ENCODE peak calls at places on chromosome 5, in seven cellular contexts. One of them, this sample, is unnamed.

GRCh38 chr5:53069626-53070025 is 39.9 kb downstream of the MOCS2 start:
- DNase-seq in heart left ventricle: no peak
- DNase-seq in H54: peak; percentile 11
- DNase-seq in stomach: no peak
- DNase-seq in body of pancreas: no peak
- DNase-seq in uterus: no peak
- DNase-seq in IMR-90: peak; percentile 83
- DNase-seq in this sample: no peak

GRCh38 chr5:133247145-133247709 is 195.4 kb downstream of the HSPA4 start:
- DNase-seq in H54: no peak
- DNase-seq in stomach: no peak
- DNase-seq in IMR-90: no peak
- DNase-seq in body of pancreas: no peak
- DNase-seq in heart left ventricle: no peak
- DNase-seq in uterus: no peak
- DNase-seq in this sample: no peak

GRCh38 chr5:59831341-59831989 is 62.1 kb downstream of the PDE4D start:
- DNase-seq in body of pancreas: no peak
- DNase-seq in H54: no peak
- DNase-seq in IMR-90: peak; percentile 45
- DNase-seq in heart left ventricle: no peak
- DNase-seq in uterus: no peak
- DNase-seq in stomach: no peak
- DNase-seq in this sample: no peak

GRCh38 chr5:33824516-33825195 is 67.1 kb downstream of the ADAMTS12 start:
- DNase-seq in heart left ventricle: no peak
- DNase-seq in body of pancreas: no peak
- DNase-seq in stomach: no peak
- DNase-seq in IMR-90: peak; percentile 81
- DNase-seq in uterus: no peak
- DNase-seq in H54: no peak
- DNase-seq in this sample: no peak

GRCh38 chr5:176884571-176884890 is 14.6 kb downstream of the HK3 start:
- DNase-seq in stomach: no peak
- DNase-seq in uterus: no peak
- DNase-seq in H54: no peak
- DNase-seq in heart left ventricle: no peak
- DNase-seq in IMR-90: no peak
- DNase-seq in body of pancreas: no peak
- DNase-seq in this sample: no peak

GRCh38 chr5:83321656-83322055 is 149.9 kb upstream of the VCAN start:
- DNase-seq in uterus: no peak
- DNase-seq in IMR-90: no peak
- DNase-seq in H54: no peak
- DNase-seq in stomach: no peak
- DNase-seq in body of pancreas: no peak
- DNase-seq in heart left ventricle: no peak
- DNase-seq in this sample: no peak

GRCh38 chr5:56651893-56652292 is 163.5 kb upstream of the MAP3K1 start:
- DNase-seq in stomach: no peak
- DNase-seq in heart left ventricle: no peak
- DNase-seq in H54: no peak
- DNase-seq in body of pancreas: no peak
- DNase-seq in uterus: no peak
- DNase-seq in IMR-90: no peak
- DNase-seq in this sample: no peak

GRCh38 chr5:115398726-115399125 is 102.3 kb upstream of the CCDC112 start:
- DNase-seq in IMR-90: peak; percentile 94
- DNase-seq in H54: no peak
- DNase-seq in uterus: no peak
- DNase-seq in heart left ventricle: no peak
- DNase-seq in stomach: no peak
- DNase-seq in body of pancreas: no peak
- DNase-seq in this sample: no peak

GRCh38 chr5:166004006-166004405 is 2287.4 kb upstream of the WWC1 start:
- DNase-seq in body of pancreas: no peak
- DNase-seq in uterus: no peak
- DNase-seq in H54: no peak
- DNase-seq in heart left ventricle: no peak
- DNase-seq in IMR-90: no peak
- DNase-seq in stomach: no peak
- DNase-seq in this sample: no peak

DNA sequence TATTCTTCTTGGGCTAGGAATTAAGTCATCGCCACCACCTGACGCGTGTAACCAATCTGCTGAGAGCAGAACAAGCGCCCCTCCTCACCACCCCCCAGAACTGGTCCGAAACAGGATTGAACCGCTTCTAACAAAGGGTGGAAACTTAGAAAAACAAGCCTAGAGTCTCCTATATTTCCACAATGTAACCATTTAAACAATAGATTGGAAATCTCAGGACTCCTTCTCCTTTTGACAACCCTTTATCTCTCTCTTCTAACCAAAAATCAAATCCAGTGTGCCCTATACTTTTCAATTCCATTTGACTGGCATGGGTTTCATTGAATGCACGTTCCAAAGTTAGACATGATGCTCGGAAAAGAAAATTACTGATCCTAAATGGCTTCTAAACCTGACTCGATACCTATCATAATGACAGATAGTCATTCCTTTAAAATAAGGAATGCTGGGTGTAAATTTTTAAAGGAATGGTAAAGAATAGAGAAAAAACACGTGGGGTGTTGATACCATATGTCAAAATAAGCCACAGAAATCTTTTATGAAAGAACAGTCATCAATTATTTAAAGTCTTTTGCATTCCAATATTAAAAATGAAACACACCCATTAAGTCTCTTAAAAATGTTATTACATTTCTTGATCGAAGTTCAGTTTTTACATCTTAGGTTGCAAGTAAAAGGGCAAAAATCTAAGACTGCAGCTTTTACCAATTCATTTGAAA is 1.2 kb downstream of the ARRDC3 start:
- DNase-seq in heart left ventricle: peak; percentile 79
- DNase-seq in body of pancreas: peak; percentile 82
- DNase-seq in IMR-90: peak; percentile 89
- DNase-seq in uterus: peak; percentile 73
- DNase-seq in H54: no peak
- DNase-seq in stomach: peak; percentile 64
- DNase-seq in this sample: peak; percentile 94
- TF ChIP-seq POLR2A in heart left ventricle: no peak
- TF ChIP-seq POLR2A in body of pancreas: no peak
- TF ChIP-seq POLR2A in IMR-90: no peak
- TF ChIP-seq POLR2A in uterus: peak; percentile 33
- TF ChIP-seq POLR2A in H54: no peak
- TF ChIP-seq POLR2A in stomach: no peak
- TF ChIP-seq POLR2A in this sample: no peak

GRCh38 chr5:150246835-150247234 is 42.7 kb downstream of the CAMK2A start:
- DNase-seq in stomach: no peak
- DNase-seq in heart left ventricle: no peak
- DNase-seq in IMR-90: no peak
- DNase-seq in uterus: no peak
- DNase-seq in body of pancreas: no peak
- DNase-seq in H54: no peak
- DNase-seq in this sample: no peak

GRCh38 chr5:150245808-150246207 is 43.8 kb downstream of the CAMK2A start:
- DNase-seq in uterus: no peak
- DNase-seq in IMR-90: no peak
- DNase-seq in stomach: no peak
- DNase-seq in heart left ventricle: no peak
- DNase-seq in H54: no peak
- DNase-seq in body of pancreas: no peak
- DNase-seq in this sample: no peak

GRCh38 chr5:150244209-150244608 is 45.4 kb downstream of the CAMK2A start:
- DNase-seq in body of pancreas: no peak
- DNase-seq in uterus: no peak
- DNase-seq in IMR-90: no peak
- DNase-seq in H54: no peak
- DNase-seq in heart left ventricle: no peak
- DNase-seq in stomach: no peak
- DNase-seq in this sample: no peak

GRCh38 chr5:150246424-150246823 is 43.1 kb downstream of the CAMK2A start:
- DNase-seq in uterus: no peak
- DNase-seq in heart left ventricle: no peak
- DNase-seq in body of pancreas: no peak
- DNase-seq in H54: no peak
- DNase-seq in IMR-90: no peak
- DNase-seq in stomach: no peak
- DNase-seq in this sample: no peak

DNA sequence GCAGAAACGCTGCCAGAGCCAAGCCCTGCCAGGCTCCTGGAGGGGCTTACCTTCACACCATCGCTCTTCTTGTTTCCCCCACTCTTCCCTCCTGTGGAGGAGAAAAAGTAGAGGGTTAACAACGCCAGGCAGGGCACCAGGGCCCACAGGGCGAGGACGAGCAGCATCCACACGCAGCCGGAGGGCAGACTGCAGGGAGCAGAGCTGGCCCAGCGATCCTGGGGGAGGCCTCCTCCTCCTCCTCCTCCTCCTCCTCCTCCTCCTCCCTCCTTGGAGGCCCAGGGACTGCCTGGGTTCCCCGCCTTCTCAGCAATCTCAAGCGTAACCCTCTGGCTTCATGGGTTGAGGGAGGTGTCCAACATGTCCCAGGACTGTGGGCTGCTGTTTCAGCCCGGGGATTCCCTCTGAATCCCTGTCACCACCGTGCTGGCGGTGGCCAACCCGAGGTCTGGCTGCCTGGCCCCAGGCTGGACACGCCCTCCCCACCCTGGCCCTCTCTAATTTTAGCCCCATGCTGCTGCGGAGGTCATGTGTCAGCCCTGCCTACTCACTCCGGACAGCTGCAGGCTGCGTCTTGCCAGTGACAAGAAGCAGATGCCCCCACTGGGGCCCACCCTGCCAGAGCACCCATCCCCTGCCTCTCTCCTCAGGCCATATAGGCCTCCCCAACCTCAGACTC is 44.3 kb downstream of the CAMK2A start:
- DNase-seq in IMR-90: peak; percentile 28
- DNase-seq in uterus: peak; percentile 73
- DNase-seq in stomach: no peak
- DNase-seq in body of pancreas: no peak
- DNase-seq in heart left ventricle: peak; percentile 83
- DNase-seq in H54: no peak
- DNase-seq in this sample: peak; percentile 22
- TF ChIP-seq POLR2A in IMR-90: no peak
- TF ChIP-seq POLR2A in uterus: no peak
- TF ChIP-seq POLR2A in stomach: no peak
- TF ChIP-seq POLR2A in body of pancreas: no peak
- TF ChIP-seq POLR2A in heart left ventricle: no peak
- TF ChIP-seq POLR2A in H54: no peak
- TF ChIP-seq POLR2A in this sample: no peak

GRCh38 chr5:181235689-181236366 is 7.9 kb downstream of the RACK1 start:
- DNase-seq in IMR-90: no peak
- DNase-seq in heart left ventricle: no peak
- DNase-seq in uterus: no peak
- DNase-seq in stomach: no peak
- DNase-seq in body of pancreas: no peak
- DNase-seq in H54: no peak
- DNase-seq in this sample: no peak
- TF ChIP-seq POLR2A in IMR-90: peak; percentile 52
- TF ChIP-seq POLR2A in heart left ventricle: no peak
- TF ChIP-seq POLR2A in uterus: no peak
- TF ChIP-seq POLR2A in stomach: no peak
- TF ChIP-seq POLR2A in body of pancreas: no peak
- TF ChIP-seq POLR2A in H54: no peak
- TF ChIP-seq POLR2A in this sample: no peak

GRCh38 chr5:178215263-178216002 is 11.1 kb downstream of the HNRNPAB start:
- DNase-seq in H54: no peak
- DNase-seq in IMR-90: no peak
- DNase-seq in uterus: no peak
- DNase-seq in stomach: no peak
- DNase-seq in heart left ventricle: no peak
- DNase-seq in body of pancreas: no peak
- DNase-seq in this sample: no peak
- TF ChIP-seq POLR2A in H54: no peak
- TF ChIP-seq POLR2A in IMR-90: no peak
- TF ChIP-seq POLR2A in uterus: no peak
- TF ChIP-seq POLR2A in stomach: no peak
- TF ChIP-seq POLR2A in heart left ventricle: no peak
- TF ChIP-seq POLR2A in body of pancreas: no peak
- TF ChIP-seq POLR2A in this sample: no peak

GRCh38 chr5:109570362-109570874 is 119.3 kb upstream of the MAN2A1 start:
- DNase-seq in heart left ventricle: no peak
- DNase-seq in body of pancreas: no peak
- DNase-seq in H54: no peak
- DNase-seq in stomach: no peak
- DNase-seq in uterus: no peak
- DNase-seq in IMR-90: no peak
- DNase-seq in this sample: no peak
- TF ChIP-seq POLR2A in heart left ventricle: no peak
- TF ChIP-seq POLR2A in body of pancreas: no peak
- TF ChIP-seq POLR2A in H54: no peak
- TF ChIP-seq POLR2A in stomach: no peak
- TF ChIP-seq POLR2A in uterus: no peak
- TF ChIP-seq POLR2A in IMR-90: no peak
- TF ChIP-seq POLR2A in this sample: no peak

GRCh38 chr5:150780180-150780692 is 1.7 kb downstream of the SMIM3 start:
- DNase-seq in stomach: peak; percentile 31
- DNase-seq in heart left ventricle: peak; percentile 38
- DNase-seq in H54: no peak
- DNase-seq in IMR-90: peak; percentile 79
- DNase-seq in body of pancreas: peak; percentile 57
- DNase-seq in uterus: peak; percentile 68
- DNase-seq in this sample: no peak
- TF ChIP-seq POLR2A in stomach: no peak
- TF ChIP-seq POLR2A in heart left ventricle: no peak
- TF ChIP-seq POLR2A in H54: no peak
- TF ChIP-seq POLR2A in IMR-90: no peak
- TF ChIP-seq POLR2A in body of pancreas: peak; percentile 42
- TF ChIP-seq POLR2A in uterus: no peak
- TF ChIP-seq POLR2A in this sample: no peak

DNA sequence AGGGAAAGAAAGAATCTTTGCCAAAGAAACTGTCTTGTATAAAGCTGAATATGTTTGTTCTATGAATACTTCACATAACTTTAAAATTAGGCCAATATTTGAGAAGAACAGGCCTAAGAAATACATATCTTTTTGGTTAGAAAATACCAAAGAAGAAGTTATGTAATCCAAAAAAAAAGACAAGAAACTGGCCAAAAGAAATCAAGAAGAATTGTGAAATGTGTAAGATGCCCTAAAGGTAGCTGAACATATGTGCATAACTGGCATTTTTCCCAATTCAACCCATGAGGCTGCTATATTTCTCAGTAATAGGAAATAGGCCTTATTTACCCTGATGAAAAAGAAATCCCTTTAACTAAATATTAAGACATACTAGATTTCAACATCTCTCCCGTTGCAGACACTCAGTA is 290.0 kb downstream of the CETN3 start:
- DNase-seq in IMR-90: no peak
- DNase-seq in heart left ventricle: no peak
- DNase-seq in H54: no peak
- DNase-seq in stomach: no peak
- DNase-seq in body of pancreas: no peak
- DNase-seq in uterus: no peak
- DNase-seq in this sample: no peak
- TF ChIP-seq POLR2A in IMR-90: no peak
- TF ChIP-seq POLR2A in heart left ventricle: no peak
- TF ChIP-seq POLR2A in H54: no peak
- TF ChIP-seq POLR2A in stomach: no peak
- TF ChIP-seq POLR2A in body of pancreas: no peak
- TF ChIP-seq POLR2A in uterus: no peak
- TF ChIP-seq POLR2A in this sample: no peak

GRCh38 chr5:150406120-150407096 is 6.3 kb downstream of the CD74 start:
- DNase-seq in stomach: no peak
- DNase-seq in heart left ventricle: no peak
- DNase-seq in H54: no peak
- DNase-seq in uterus: no peak
- DNase-seq in IMR-90: no peak
- DNase-seq in body of pancreas: no peak
- DNase-seq in this sample: no peak
- TF ChIP-seq POLR2A in stomach: no peak
- TF ChIP-seq POLR2A in heart left ventricle: no peak
- TF ChIP-seq POLR2A in H54: no peak
- TF ChIP-seq POLR2A in uterus: no peak
- TF ChIP-seq POLR2A in IMR-90: no peak
- TF ChIP-seq POLR2A in body of pancreas: no peak
- TF ChIP-seq POLR2A in this sample: no peak